ENCODE peak calls at places on chromosomes 16 and 17, in five cellular contexts. E is mammary epithelial cell, M is PC-9, L is astrocyte, F is fibroblast of lung. J is an unnamed sample. For H4K20me1, the result is how much of the 10 kb centered on the place peaks cover.

GRCh38 chr17:75288784-75289121 is 480 bp downstream of the SLC25A19 start:
- DNase-seq in E (no peak), F (no peak), L (no peak), M (peak), J (no peak)

GRCh38 chr17:55547027-55547670 is 35.9 kb upstream of the SMIM36 start:
- DNase-seq in F (peak), M (no peak), L (peak), E (peak), J (peak)

GRCh38 chr17:27810211-27810901 is 10.0 kb upstream of the NOS2 start:
- DNase-seq in L (no peak), F (no peak), M (no peak), E (peak), J (no peak)

GRCh38 chr16:23920899-23921298 is 85.1 kb downstream of the PRKCB start:
- DNase-seq in M (no peak), L (no peak), E (peak), F (no peak), J (no peak)

GRCh38 chr17:17126131-17127110 is 79.7 kb downstream of the PLD6 start:
- DNase-seq in E (no peak), L (no peak), F (no peak), M (no peak), J (no peak)

GRCh38 chr16:53968454-53968853 is 264.5 kb downstream of the FTO start:
- DNase-seq in L (peak), M (no peak), F (no peak), E (peak), J (peak)

GRCh38 chr17:33651631-33652030 is 358.5 kb upstream of the ASIC2 start:
- DNase-seq in F (no peak), L (no peak), M (no peak), E (peak), J (peak)

GRCh38 chr17:60421273-60422161 is 772 bp upstream of the CHCT1 start:
- DNase-seq in F (peak), L (peak), E (peak), M (peak), J (peak)

GRCh38 chr17:75778861-75779249 is 5.8 kb upstream of the UNK start:
- DNase-seq in L (no peak), E (no peak), F (no peak), M (no peak), J (no peak)

GRCh38 chr17:29980261-29980660 is 38.8 kb downstream of the EFCAB5 start:
- DNase-seq in M (no peak), F (no peak), E (no peak), L (peak), J (no peak)

GRCh38 chr17:48335858-48336500 is 94.0 kb downstream of the SKAP1 start:
- DNase-seq in L (peak), F (peak), M (no peak), E (peak), J (peak)

GRCh38 chr17:63082273-63082861 is 116.3 kb downstream of the TANC2 start:
- DNase-seq in L (peak), M (no peak), F (peak), E (peak), J (peak)

GRCh38 chr17:65886240-65886639 is 305.7 kb downstream of the CEP112 start:
- DNase-seq in F (no peak), L (peak), E (no peak), M (no peak), J (peak)

GRCh38 chr16:78871241-78871640 is 729.3 kb downstream of the MAF start:
- DNase-seq in L (no peak), F (no peak), M (no peak), E (no peak), J (no peak)

GRCh38 chr16:53433930-53434435 is 288 bp upstream of the RBL2 start:
- DNase-seq in L (no peak), M (no peak), F (peak), E (no peak), J (no peak)

GRCh38 chr17:80529104-80529903 is 15.3 kb upstream of the RPTOR start:
- DNase-seq in E (no peak), L (no peak), F (no peak), M (no peak), J (no peak)

GRCh38 chr17:38896373-38896954 is 26.6 kb downstream of the LASP1 start:
- DNase-seq in E (no peak), L (no peak), M (no peak), F (no peak), J (no peak)

GRCh38 chr16:88730632-88731607 is 24.6 kb downstream of the CTU2 start:
- DNase-seq in E (no peak), F (no peak), M (no peak), L (peak), J (no peak)

GRCh38 chr17:79988163-79988971 is 47.3 kb downstream of the TBC1D16 start:
- DNase-seq in F (peak), M (peak), E (peak), L (peak), J (peak)

GRCh38 chr17:63488851-63489250 is 12.0 kb downstream of the ACE start:
- DNase-seq in E (no peak), L (no peak), M (no peak), F (no peak), J (no peak)

GRCh38 chr16:97822-98221 is 19.8 kb downstream of the MPG start:
- DNase-seq in M (no peak), E (no peak), F (no peak), L (peak), J (peak)

GRCh38 chr16:30069575-30070462 is 4.3 kb downstream of the ALDOA start:
- DNase-seq in F (no peak), M (no peak), L (peak), E (no peak), J (no peak)

GRCh38 chr17:75490173-75490743 is 25.1 kb downstream of the CASKIN2 start:
- DNase-seq in M (no peak), L (no peak), E (no peak), F (no peak), J (no peak)

GRCh38 chr17:32631341-32632109 is 144.7 kb downstream of the CDK5R1 start:
- DNase-seq in L (no peak), E (no peak), M (no peak), F (no peak), J (no peak)

GRCh38 chr17:33200587-33200986 is 92.5 kb downstream of the ASIC2 start:
- DNase-seq in F (peak), M (no peak), E (peak), L (peak), J (peak)

GRCh38 chr17:57432507-57433277 is 176.4 kb downstream of the MSI2 start:
- DNase-seq in E (no peak), F (no peak), M (no peak), L (no peak), J (no peak)

GRCh38 chr16:30985401-30986128 is 558 bp downstream of the HSD3B7 start:
- DNase-seq in F (no peak), M (peak), L (no peak), E (peak), J (peak)

DNA sequence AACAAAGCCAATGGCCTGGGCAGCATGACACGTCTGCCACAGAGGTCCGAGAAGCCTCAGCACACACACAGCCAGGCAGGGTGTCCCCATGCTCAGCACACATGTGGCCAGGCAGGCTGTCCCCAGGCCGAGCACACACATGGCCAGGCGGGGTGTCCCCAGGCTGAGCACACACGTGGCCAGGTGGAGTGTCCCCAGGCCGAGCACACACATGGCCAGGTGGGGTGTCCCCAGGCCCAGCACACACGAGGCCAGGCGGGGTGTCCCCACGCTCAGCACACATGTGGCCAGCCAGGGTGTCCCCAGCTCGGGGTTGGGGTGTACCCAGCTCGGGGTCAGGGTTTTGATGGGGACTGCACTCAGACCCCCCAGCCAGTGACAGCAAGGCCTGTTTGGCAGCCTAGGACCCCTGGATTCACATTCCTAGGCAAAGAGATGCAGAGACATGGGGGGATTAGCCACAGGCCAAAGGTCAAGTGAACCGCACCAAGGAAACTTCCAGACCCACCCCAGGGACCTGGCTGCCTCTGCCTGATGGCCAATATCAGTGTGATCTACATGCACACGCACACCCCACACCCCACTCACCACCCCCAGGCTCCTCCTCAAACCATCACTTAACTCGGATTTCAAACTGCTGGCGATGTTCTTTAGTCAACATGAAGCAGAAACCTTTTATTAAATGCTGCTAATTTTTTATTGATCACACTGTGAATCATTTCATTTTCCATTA is 111.5 kb downstream of the ZNF423 start:
- DNase-seq in M (no peak), E (no peak), L (no peak), F (no peak), J (no peak)
- H4K20me1 ChIP-seq in M (under half), E (under half), L (under half), F (under half), J (under half)

GRCh38 chr17:46817901-46818209 is 637 bp downstream of the WNT3 start:
- DNase-seq in E (no peak), L (no peak), M (no peak), F (no peak), J (no peak)

GRCh38 chr17:46819906-46820351 is 1.4 kb upstream of the WNT3 start:
- DNase-seq in L (no peak), F (no peak), M (no peak), E (no peak), J (no peak)

GRCh38 chr17:46820592-46821450 is 2.3 kb upstream of the WNT3 start:
- DNase-seq in F (no peak), M (no peak), L (no peak), E (no peak), J (no peak)

GRCh38 chr17:46818319-46818928 is at the start of gene WNT3:
- DNase-seq in L (no peak), F (no peak), E (no peak), M (no peak), J (no peak)

GRCh38 chr17:46818929-46819859 is 702 bp upstream of the WNT3 start:
- DNase-seq in M (peak), L (no peak), E (no peak), F (no peak), J (peak)
- TF ChIP-seq EZH2 in M (no peak), L (peak), E (no peak), F (peak), J (peak)

DNA sequence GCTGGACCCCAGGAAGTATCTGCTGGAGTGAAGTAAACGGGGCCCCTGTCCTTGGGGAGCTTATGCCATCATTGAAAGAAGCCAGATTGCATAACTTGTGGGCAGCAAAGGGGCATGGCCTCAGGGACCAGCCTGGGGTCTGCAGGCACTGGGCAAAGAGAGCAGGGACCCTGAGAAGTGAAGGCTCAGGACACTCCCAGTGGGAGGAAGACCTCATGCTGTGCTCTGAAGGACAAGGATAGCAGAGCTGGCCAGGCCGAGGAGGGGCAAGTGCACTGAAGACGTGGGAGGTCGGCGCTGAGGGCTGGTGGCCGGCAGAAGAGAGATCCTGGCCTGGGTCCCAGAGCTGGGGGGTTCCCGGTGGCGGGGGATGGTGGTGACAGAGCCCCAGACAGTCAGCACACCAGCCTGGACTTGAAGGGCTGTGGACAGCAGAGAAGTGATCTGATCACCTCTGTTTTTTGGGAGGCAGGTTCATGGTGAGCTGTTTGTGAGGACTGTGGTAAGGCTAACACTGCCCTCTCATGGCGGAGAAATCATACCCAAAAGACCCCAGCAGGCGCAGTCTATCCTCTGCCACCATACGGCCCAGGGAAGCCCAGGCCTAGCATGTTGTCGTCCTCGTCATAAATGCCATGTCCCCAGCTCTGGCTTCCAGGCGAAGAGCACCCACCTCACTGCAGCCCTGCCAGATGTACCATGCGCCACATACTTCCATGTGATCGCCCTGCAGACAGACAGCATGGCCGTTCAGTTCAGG is 7.1 kb upstream of the CNP start:
- DNase-seq in E (peak), F (peak), L (peak), M (peak), J (peak)
- H4K20me1 ChIP-seq in E (under half), F (under half), L (under half), M (under half), J (under half)

GRCh38 chr17:76868669-76869208 is 535 bp downstream of the MGAT5B start:
- DNase-seq in M (no peak), F (no peak), L (peak), E (peak), J (peak)
- TF ChIP-seq EZH2 in M (no peak), F (peak), L (peak), E (no peak), J (no peak)

GRCh38 chr16:1323296-1324239 is 9.9 kb upstream of the BAIAP3 start:
- DNase-seq in E (no peak), M (no peak), L (no peak), F (no peak), J (no peak)
- H4K20me1 ChIP-seq in E (under half), M (under half), L (half or more), F (under half), J (under half)

GRCh38 chr16:1907226-1907849 is 10.9 kb downstream of the HS3ST6 start:
- DNase-seq in E (no peak), L (no peak), M (no peak), F (no peak), J (no peak)
- TF ChIP-seq EZH2 in E (no peak), L (no peak), M (no peak), F (no peak), J (no peak)

DNA sequence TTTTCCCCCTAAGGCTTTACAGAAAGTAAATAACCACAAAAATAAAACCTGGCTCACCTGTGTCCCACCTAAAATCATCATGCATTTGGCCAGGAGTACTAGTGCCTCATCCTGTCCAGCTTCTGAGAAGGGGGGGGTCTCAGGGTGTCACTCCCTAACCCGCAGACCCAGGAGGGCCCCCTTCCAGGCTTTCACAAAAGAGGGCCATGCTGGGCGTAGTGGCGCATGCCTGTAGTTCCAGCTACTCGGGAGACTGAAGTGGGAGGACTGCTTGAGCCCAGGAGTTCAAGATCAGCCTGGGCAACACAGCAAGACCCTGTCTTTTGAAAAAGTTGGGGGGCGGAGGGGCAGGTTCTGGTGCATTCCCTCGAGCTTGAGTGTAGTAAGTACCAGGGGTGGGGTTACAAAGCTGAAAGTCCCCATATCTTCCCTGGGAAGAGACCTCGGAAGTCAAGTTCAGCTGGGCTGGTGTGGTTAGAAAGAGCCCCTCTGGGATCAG is 259.3 kb downstream of the PARN start:
- DNase-seq in F (no peak), E (no peak), L (no peak), M (no peak), J (no peak)
- H4K20me1 ChIP-seq in F (under half), E (under half), L (under half), M (under half), J (under half)

GRCh38 chr17:76966486-76967181 is 98.4 kb downstream of the MGAT5B start:
- DNase-seq in F (no peak), M (no peak), L (no peak), E (no peak), J (no peak)

GRCh38 chr17:76969598-76970172 is 101.5 kb downstream of the MGAT5B start:
- DNase-seq in L (peak), F (no peak), M (peak), E (no peak), J (peak)

GRCh38 chr17:76972046-76972641 is 103.9 kb downstream of the MGAT5B start:
- DNase-seq in L (no peak), M (no peak), F (no peak), E (no peak), J (no peak)

GRCh38 chr17:76967762-76968161 is 99.6 kb downstream of the MGAT5B start:
- DNase-seq in L (no peak), F (no peak), M (no peak), E (no peak), J (no peak)

DNA sequence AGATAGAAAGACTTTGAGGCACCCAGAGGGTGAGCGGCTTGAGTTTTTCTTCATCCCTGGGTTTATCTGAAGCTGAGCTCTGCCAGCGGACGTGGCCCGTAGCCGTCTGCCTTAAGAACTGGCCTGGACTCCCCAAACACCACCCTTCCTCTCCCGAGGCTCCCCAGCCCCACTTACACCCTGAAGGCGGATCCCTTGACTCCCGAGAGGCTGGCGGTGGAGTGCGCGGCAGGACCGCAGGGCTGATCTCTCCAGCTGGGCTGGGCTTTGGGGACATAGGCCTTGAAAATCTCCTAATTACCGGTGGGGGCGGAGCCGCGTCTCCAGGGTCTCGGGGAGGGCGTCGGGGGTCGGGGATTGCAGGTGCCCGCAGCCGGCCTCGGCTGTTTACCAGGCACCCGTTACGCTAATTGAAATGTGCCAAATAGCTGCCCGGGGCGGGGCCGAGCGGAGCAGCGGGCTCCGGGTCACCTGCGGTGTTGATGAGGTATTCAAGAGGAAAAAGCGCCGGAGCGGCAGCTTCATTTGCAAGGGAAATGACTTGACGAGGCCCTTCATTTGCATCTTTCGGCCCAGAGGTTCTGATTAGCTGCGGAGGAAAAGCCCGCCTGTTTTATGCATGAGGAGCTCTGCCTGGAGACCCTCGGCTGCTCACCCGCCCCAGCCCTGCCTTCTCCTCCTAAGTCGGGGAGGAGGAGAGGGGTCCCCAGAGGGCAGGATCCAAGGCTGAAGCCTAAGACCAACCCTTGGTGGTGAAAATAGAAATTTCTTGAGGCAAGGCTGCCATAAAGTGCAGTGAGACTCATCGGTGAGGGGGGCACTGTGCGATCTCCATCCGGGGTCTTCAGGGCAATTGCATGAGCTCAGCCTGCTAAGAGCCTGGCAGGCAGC is 100.7 kb downstream of the MGAT5B start:
- DNase-seq in L (no peak), E (no peak), F (no peak), M (peak), J (no peak)
- TF ChIP-seq EZH2 in L (peak), E (peak), F (peak), M (no peak), J (peak)